ENCODE peak calls at places on chromosomes 12 and 14, in eight cellular contexts. H is effector memory CD4-positive, alpha-beta T cell; A is skeletal muscle cell; R is IMR-90; S is heart left ventricle; X is kidney; C is gastrocnemius medialis; M is colonic mucosa. Y is an unnamed sample.

GRCh38 chr12:56634242-56634836 is 4.2 kb upstream of the BAZ2A start:
- DNase-seq in H (no peak), A (no peak), R (no peak), S (peak; percentile 40), X (peak; percentile 89), C (no peak), M (peak; percentile 79), Y (no peak)

GRCh38 chr14:76500011-76500410 is 124.1 kb downstream of the ESRRB start:
- DNase-seq in H (no peak), A (no peak), R (peak; percentile 20), S (peak; percentile 44), X (peak; percentile 22), C (no peak), M (no peak), Y (no peak)

GRCh38 chr12:65501093-65501621 is 222.7 kb downstream of the MSRB3 start:
- DNase-seq in H (no peak), A (no peak), R (no peak), S (peak; percentile 58), X (no peak), C (peak; percentile 7), M (no peak), Y (no peak)

GRCh38 chr12:113287899-113288282 is 47.0 kb downstream of the SLC8B1 start:
- DNase-seq in H (no peak), A (no peak), R (no peak), S (no peak), X (no peak), C (no peak), M (no peak), Y (no peak)

GRCh38 chr14:50423529-50423928 is 26.8 kb upstream of the CDKL1 start:
- DNase-seq in H (no peak), A (no peak), R (no peak), S (no peak), X (no peak), C (no peak), M (no peak), Y (no peak)

GRCh38 chr14:75521415-75522199 is 662 bp upstream of the BATF start:
- DNase-seq in H (no peak), A (no peak), R (no peak), S (no peak), X (no peak), C (no peak), M (no peak), Y (no peak)

GRCh38 chr12:93344876-93345275 is 32.8 kb upstream of the NUDT4 start:
- DNase-seq in H (no peak), A (no peak), R (no peak), S (no peak), X (no peak), C (no peak), M (no peak), Y (no peak)

GRCh38 chr14:99273025-99273723 is 1.2 kb upstream of the BCL11B start:
- DNase-seq in H (no peak), A (no peak), R (no peak), S (no peak), X (peak; percentile 77), C (no peak), M (peak; percentile 87), Y (no peak)

GRCh38 chr12:104741072-104741471 is 217.0 kb downstream of the SLC41A2 start:
- DNase-seq in H (no peak), A (no peak), R (no peak), S (no peak), X (no peak), C (no peak), M (no peak), Y (no peak)

GRCh38 chr14:104431929-104432541 is 147.5 kb upstream of the C14orf180 start:
- DNase-seq in H (no peak), A (no peak), R (no peak), S (no peak), X (peak; percentile 64), C (no peak), M (no peak), Y (no peak)

GRCh38 chr14:50892255-50892654 is 20.4 kb downstream of the ABHD12B start:
- DNase-seq in H (no peak), A (no peak), R (no peak), S (no peak), X (no peak), C (no peak), M (peak; percentile 34), Y (no peak)

GRCh38 chr12:622420-622819 is 40.8 kb downstream of the NINJ2 start:
- DNase-seq in H (no peak), A (no peak), R (no peak), S (no peak), X (no peak), C (no peak), M (no peak), Y (no peak)

GRCh38 chr12:109892748-109893147 is 7.3 kb upstream of the TCHP start:
- DNase-seq in H (no peak), A (no peak), R (no peak), S (no peak), X (no peak), C (no peak), M (no peak), Y (peak; percentile 78)

GRCh38 chr12:11863478-11863906 is 207.2 kb upstream of the BCL2L14 start:
- DNase-seq in H (no peak), A (no peak), R (no peak), S (peak; percentile 79), X (no peak), C (no peak), M (no peak), Y (no peak)

GRCh38 chr12:22276313-22276712 is 58.2 kb downstream of the ST8SIA1 start:
- DNase-seq in H (no peak), A (no peak), R (no peak), S (no peak), X (no peak), C (no peak), M (no peak), Y (no peak)

GRCh38 chr14:61531741-61532505 is 163.4 kb upstream of the HIF1A start:
- DNase-seq in H (no peak), A (no peak), R (peak; percentile 19), S (no peak), X (no peak), C (no peak), M (peak; percentile 55), Y (no peak)

GRCh38 chr14:32397871-32398640 is 69.0 kb downstream of the AKAP6 start:
- DNase-seq in H (no peak), A (peak; percentile 62), R (peak; percentile 44), S (no peak), X (no peak), C (no peak), M (no peak), Y (no peak)

GRCh38 chr12:50926415-50926814 is 25.9 kb upstream of the HIGD1C start:
- DNase-seq in H (no peak), A (no peak), R (no peak), S (no peak), X (no peak), C (no peak), M (no peak), Y (no peak)

GRCh38 chr12:50927766-50928224 is 24.5 kb upstream of the HIGD1C start:
- DNase-seq in H (no peak), A (no peak), R (no peak), S (no peak), X (no peak), C (peak; percentile 58), M (no peak), Y (no peak)

GRCh38 chr12:50929831-50930230 is 22.5 kb upstream of the HIGD1C start:
- DNase-seq in H (no peak), A (no peak), R (no peak), S (no peak), X (no peak), C (no peak), M (no peak), Y (no peak)

GRCh38 chr12:50927356-50927755 is 25.0 kb upstream of the HIGD1C start:
- DNase-seq in H (no peak), A (no peak), R (no peak), S (no peak), X (no peak), C (no peak), M (no peak), Y (no peak)

GRCh38 chr12:50928392-50928791 is 24.0 kb upstream of the HIGD1C start:
- DNase-seq in H (no peak), A (no peak), R (no peak), S (no peak), X (no peak), C (no peak), M (no peak), Y (no peak)
- H3K4me3 ChIP-seq in H (no peak overlapping the region), A (no peak overlapping the region), R (no peak overlapping the region), S (peak overlapping the region; percentile 73), X (peak overlapping the region; percentile 92), C (peak overlapping the region; percentile 80), M (peak overlapping the region; percentile 56), Y (no peak overlapping the region)

DNA sequence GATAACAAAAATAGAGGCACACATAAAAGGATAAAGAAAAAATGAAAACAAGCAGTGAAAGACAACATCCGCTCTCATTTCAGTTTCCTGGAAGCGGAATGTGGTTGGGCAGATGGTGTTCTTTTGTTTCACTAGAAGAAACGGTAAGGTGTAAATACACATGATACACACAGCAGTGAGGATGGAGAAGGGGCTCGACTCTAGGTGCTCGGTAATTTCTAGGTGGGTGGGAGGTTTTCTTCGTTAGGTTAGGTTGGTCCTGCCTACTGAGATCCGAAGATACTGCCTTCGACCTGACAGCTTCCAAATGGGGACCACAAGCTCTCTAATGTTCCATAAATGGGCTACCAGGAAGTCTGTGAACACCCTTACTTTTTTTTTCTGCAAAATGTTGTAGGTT is 1082.5 kb downstream of the BCL11B start:
- DNase-seq in H (peak; percentile 12), A (no peak), R (no peak), S (no peak), X (no peak), C (no peak), M (no peak), Y (no peak)
- H3K4me3 ChIP-seq in H (peak overlapping the region; percentile 37), A (no peak overlapping the region), R (no peak overlapping the region), S (no peak overlapping the region), X (no peak overlapping the region), C (no peak overlapping the region), M (no peak overlapping the region), Y (no peak overlapping the region)

GRCh38 chr12:54385251-54385914 is 850 bp upstream of the ZNF385A start:
- DNase-seq in H (no peak), A (no peak), R (no peak), S (no peak), X (no peak), C (no peak), M (no peak), Y (no peak)
- H3K4me3 ChIP-seq in H (no peak overlapping the region), A (no peak overlapping the region), R (no peak overlapping the region), S (no peak overlapping the region), X (no peak overlapping the region), C (peak overlapping the region; percentile 36), M (no peak overlapping the region), Y (no peak overlapping the region)

GRCh38 chr12:49644620-49644994 is 21.2 kb downstream of the PRPF40B start:
- DNase-seq in H (peak; percentile 64), A (no peak), R (peak; percentile 75), S (peak; percentile 78), X (peak; percentile 90), C (peak; percentile 52), M (peak; percentile 77), Y (peak; percentile 34)

GRCh38 chr12:49643135-49643534 is 19.8 kb downstream of the PRPF40B start:
- DNase-seq in H (no peak), A (no peak), R (no peak), S (peak; percentile 19), X (peak; percentile 59), C (no peak), M (no peak), Y (no peak)

GRCh38 chr12:49641748-49642369 is 18.5 kb downstream of the PRPF40B start:
- DNase-seq in H (no peak), A (no peak), R (no peak), S (peak; percentile 22), X (peak; percentile 61), C (no peak), M (no peak), Y (no peak)

GRCh38 chr12:49643961-49644619 is 20.7 kb downstream of the PRPF40B start:
- DNase-seq in H (no peak), A (no peak), R (no peak), S (peak; percentile 61), X (peak; percentile 52), C (no peak), M (no peak), Y (no peak)

GRCh38 chr12:49642370-49642802 is 19.0 kb downstream of the PRPF40B start:
- DNase-seq in H (no peak), A (no peak), R (no peak), S (no peak), X (peak; percentile 49), C (no peak), M (no peak), Y (no peak)
- H3K4me3 ChIP-seq in H (no peak overlapping the region), A (no peak overlapping the region), R (no peak overlapping the region), S (no peak overlapping the region), X (no peak overlapping the region), C (no peak overlapping the region), M (no peak overlapping the region), Y (no peak overlapping the region)